ENCODE peak calls at places on chromosomes 7 and 10, in eight cellular contexts. V is RWPE1, L is fibroblast of the aortic adventitia, R is IMR-90, O is fibroblast of lung, W is lung, H is cardiac fibroblast, Z is epithelial cell of esophagus. M is an unnamed sample.

GRCh38 chr7:146090023-146090645 is 26.5 kb upstream of the CNTNAP2 start:
- DNase-seq in Z (peak; percentile 63), V (peak; percentile 18), L (peak; percentile 2), O (peak; percentile 1), W (no peak), H (peak; percentile 26), R (no peak), M (no peak)

GRCh38 chr10:122503004-122503403 is 41.7 kb downstream of the HTRA1 start:
- DNase-seq in Z (no peak), V (no peak), H (no peak), O (peak; percentile 66), W (no peak), R (no peak), L (no peak), M (no peak)

GRCh38 chr10:28909875-28910274 is 232.6 kb downstream of the BAMBI start:
- DNase-seq in W (no peak), Z (no peak), V (no peak), H (no peak), O (no peak), L (no peak), R (no peak), M (no peak)

GRCh38 chr10:121900443-121901174 is 27.2 kb downstream of the ATE1 start:
- DNase-seq in W (no peak), V (peak; percentile 67), H (peak; percentile 78), Z (peak; percentile 68), R (peak; percentile 71), O (peak; percentile 53), L (peak; percentile 82), M (no peak)

GRCh38 chr10:101375073-101375472 is 21.1 kb downstream of the BTRC start:
- DNase-seq in O (no peak), V (no peak), R (no peak), Z (no peak), H (no peak), W (no peak), L (no peak), M (no peak)

GRCh38 chr7:25801214-25801613 is 350.8 kb upstream of the NFE2L3 start:
- DNase-seq in V (no peak), H (no peak), Z (no peak), W (no peak), O (no peak), L (no peak), R (no peak), M (no peak)

GRCh38 chr10:37344413-37344812 is 219.0 kb downstream of the ANKRD30A start:
- DNase-seq in L (no peak), Z (no peak), O (no peak), H (no peak), V (no peak), R (no peak), W (no peak), M (no peak)

GRCh38 chr10:13961096-13961495 is 369.6 kb downstream of the FRMD4A start:
- DNase-seq in L (peak; percentile 96), Z (peak; percentile 43), O (peak; percentile 99), R (peak; percentile 98), W (no peak), V (no peak), H (peak; percentile 75), M (no peak)

GRCh38 chr7:104530243-104530642 is 201.8 kb downstream of the LHFPL3 start:
- DNase-seq in R (no peak), O (no peak), V (no peak), H (no peak), W (no peak), L (no peak), Z (no peak), M (no peak)

GRCh38 chr7:156989766-156990535 is 20.5 kb downstream of the MNX1 start:
- DNase-seq in W (no peak), V (no peak), R (no peak), H (no peak), Z (no peak), L (no peak), O (no peak), M (no peak)

GRCh38 chr10:45282061-45282460 is 33.3 kb downstream of the OR13A1 start:
- DNase-seq in O (no peak), W (no peak), V (no peak), R (no peak), Z (no peak), H (no peak), L (no peak), M (no peak)

GRCh38 chr10:72013202-72013945 is 49.2 kb downstream of the CHST3 start:
- DNase-seq in V (no peak), H (no peak), R (no peak), O (no peak), Z (no peak), L (no peak), W (no peak), M (no peak)

GRCh38 chr7:98248156-98248555 is 3.9 kb downstream of the TECPR1 start:
- DNase-seq in R (no peak), H (no peak), Z (no peak), O (no peak), W (no peak), L (no peak), V (no peak), M (no peak)

GRCh38 chr10:30141366-30141886 is 82.0 kb upstream of the JCAD start:
- DNase-seq in Z (no peak), W (no peak), R (no peak), V (no peak), L (no peak), O (no peak), H (no peak), M (no peak)

GRCh38 chr10:113047963-113048781 is 98.1 kb downstream of the TCF7L2 start:
- DNase-seq in Z (peak; percentile 79), R (no peak), W (no peak), O (peak; percentile 74), V (no peak), H (no peak), L (no peak), M (no peak)

GRCh38 chr7:131489196-131489595 is 67.2 kb downstream of the PODXL start:
- DNase-seq in W (no peak), H (no peak), L (no peak), Z (peak; percentile 55), O (no peak), V (no peak), R (no peak), M (no peak)

GRCh38 chr7:128056901-128057300 is 25.7 kb upstream of the LRRC4 start:
- DNase-seq in R (peak; percentile 87), W (no peak), V (no peak), L (peak; percentile 59), Z (peak; percentile 10), H (peak; percentile 83), O (peak; percentile 96), M (no peak)
- TF ChIP-seq CTCF in R (no peak), W (no peak), V (no peak), L (no peak), Z (no peak), H (no peak), O (no peak), M (no peak)

DNA sequence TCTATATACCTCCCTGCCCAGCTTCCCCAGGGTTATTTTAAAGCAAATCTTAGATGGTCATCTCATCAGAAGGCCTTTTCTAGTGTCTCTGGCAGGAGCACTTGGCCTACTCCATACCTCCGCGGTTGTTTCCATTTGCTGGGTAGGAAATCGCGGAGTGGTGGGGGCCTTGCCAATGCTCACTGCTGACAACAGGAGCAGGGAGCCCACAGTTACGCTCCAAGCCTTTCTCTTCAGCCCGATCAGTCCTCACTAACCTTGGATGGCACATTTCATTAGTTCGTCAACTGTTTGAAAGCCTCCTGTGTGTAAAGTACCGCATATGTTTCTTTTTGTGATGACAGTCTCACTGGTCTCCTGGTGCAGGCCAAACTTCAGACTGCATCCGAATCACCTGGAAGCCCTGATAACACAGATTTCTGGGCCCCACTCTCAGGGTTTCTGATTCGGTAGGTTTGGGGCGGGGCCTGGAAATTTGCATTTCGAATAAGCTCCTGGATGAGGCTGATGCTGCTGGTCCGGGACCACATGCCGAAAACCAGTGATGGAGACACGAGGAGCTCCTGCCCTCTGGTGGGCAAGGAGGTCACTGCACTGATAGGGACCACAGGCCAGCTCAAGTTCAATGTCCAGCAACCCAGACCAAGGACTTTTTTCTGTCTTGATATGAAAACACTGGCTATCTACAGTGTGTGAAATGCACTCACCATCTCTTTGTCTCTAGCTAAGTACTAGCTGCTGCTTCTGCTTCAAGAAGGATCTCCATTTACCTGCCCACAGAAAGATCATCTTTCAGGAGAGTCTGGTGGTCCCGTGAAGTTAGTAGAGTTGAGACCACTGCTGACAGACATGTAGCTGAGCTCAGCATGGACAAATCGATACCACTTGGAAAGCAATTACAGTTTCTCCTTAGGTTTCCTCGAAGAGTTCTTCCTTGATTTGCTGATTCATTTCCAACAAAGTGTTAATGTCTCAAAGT is 14.0 kb downstream of the LRGUK start:
- DNase-seq in L (peak; percentile 64), W (peak; percentile 64), R (peak; percentile 51), V (peak; percentile 53), O (peak; percentile 33), H (peak; percentile 69), Z (peak; percentile 54), M (peak; percentile 88)
- TF ChIP-seq CTCF in L (peak; percentile 95), W (peak; percentile 70), R (peak; percentile 76), V (peak; percentile 96), O (peak; percentile 91), H (peak; percentile 92), Z (peak; percentile 92), M (peak; percentile 92)

GRCh38 chr10:123972481-123973401 is 81.1 kb upstream of the CPXM2 start:
- DNase-seq in O (no peak), R (no peak), V (no peak), W (peak; percentile 25), Z (no peak), L (no peak), H (no peak), M (no peak)
- TF ChIP-seq CTCF in O (no peak), R (no peak), V (no peak), W (no peak), Z (no peak), L (no peak), H (no peak), M (no peak)

DNA sequence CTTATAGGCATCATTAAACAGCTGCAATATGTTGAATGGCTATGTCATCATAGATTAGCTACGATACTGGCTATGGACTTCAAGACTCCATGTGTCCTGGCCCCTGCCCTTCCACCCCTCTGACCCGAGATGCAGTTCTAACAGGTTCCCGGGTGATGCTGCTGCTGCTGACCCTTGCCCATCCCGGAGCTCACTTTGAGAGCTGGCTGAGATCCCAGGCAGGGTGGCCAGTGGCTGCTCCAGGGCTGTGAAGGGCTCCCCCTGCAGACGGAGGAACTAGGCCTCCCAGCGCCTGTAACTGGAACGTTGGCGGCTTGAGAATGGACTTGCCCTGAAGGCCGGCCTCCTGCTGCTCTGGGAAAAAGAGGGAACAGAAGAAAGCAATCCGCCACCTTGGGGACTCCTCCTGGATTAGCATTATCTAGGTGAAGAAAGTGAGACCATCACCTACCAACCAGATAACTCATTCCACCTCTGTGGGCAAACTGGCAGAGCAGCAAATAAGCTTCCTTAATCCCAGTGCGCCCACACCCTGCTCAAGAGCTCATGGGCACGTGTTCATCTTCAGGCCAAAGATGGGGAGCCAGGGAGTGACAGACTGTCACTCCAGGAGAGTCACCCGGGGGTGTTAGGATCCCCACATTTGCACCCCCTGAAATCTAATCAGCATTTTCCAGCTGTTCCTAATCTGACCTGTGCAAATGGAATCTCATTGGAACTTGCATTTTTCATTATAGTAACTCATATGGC is 56.8 kb downstream of the PARP12 start:
- DNase-seq in O (peak; percentile 9), W (no peak), V (no peak), Z (peak; percentile 32), R (no peak), L (peak; percentile 9), H (peak; percentile 57), M (no peak)
- TF ChIP-seq CTCF in O (no peak), W (no peak), V (no peak), Z (peak; percentile 40), R (peak; percentile 26), L (peak; percentile 38), H (peak; percentile 52), M (peak; percentile 48)

GRCh38 chr7:19215421-19215820 is 70.2 kb upstream of the FERD3L start:
- DNase-seq in V (no peak), H (peak; percentile 80), R (peak; percentile 88), L (peak; percentile 76), W (no peak), O (peak; percentile 86), Z (no peak), M (no peak)
- TF ChIP-seq CTCF in V (no peak), H (no peak), R (no peak), L (no peak), W (no peak), O (no peak), Z (no peak), M (peak; percentile 17)

M was measured in osteocyte.